ENCODE peak calls at places on chromosomes 4 and X, in four cellular contexts. G is progenitor cell of endocrine pancreas, U is SK-N-SH, L is fibroblast of pulmonary artery. Q is an unnamed sample.

GRCh38 chr4:19748470-19748869 is 503.2 kb upstream of the SLIT2 start:
- DNase-seq in U (no peak), G (no peak), L (peak; percentile 97), Q (no peak)

GRCh38 chr4:61202100-61202637 is 2.0 kb downstream of the ADGRL3 start:
- DNase-seq in U (peak; percentile 60), G (peak; percentile 14), L (peak; percentile 12), Q (peak; percentile 84)

GRCh38 chr4:88333741-88334405 is 44.8 kb upstream of the HERC6 start:
- DNase-seq in U (no peak), G (no peak), L (peak; percentile 41), Q (no peak)

GRCh38 chr4:87983996-87984395 is 8.5 kb downstream of the SPP1 start:
- DNase-seq in U (no peak), G (no peak), L (no peak), Q (no peak)

GRCh38 chr4:146585761-146586333 is 52.8 kb upstream of the POU4F2 start:
- DNase-seq in U (no peak), L (peak; percentile 79), G (no peak), Q (no peak)

GRCh38 chr4:119299221-119300071 is 22.5 kb downstream of the FABP2 start:
- DNase-seq in U (no peak), G (no peak), L (peak; percentile 18), Q (no peak)

GRCh38 chrX:120768681-120769080 is 107.0 kb downstream of the CT47B1 start:
- DNase-seq in U (no peak), G (no peak), L (peak; percentile 66), Q (no peak)

GRCh38 chr4:86497980-86498379 is 96.1 kb upstream of the PTPN13 start:
- DNase-seq in L (no peak), G (no peak), U (no peak), Q (no peak)

GRCh38 chr4:118836763-118837507 is 1.0 kb upstream of the SEC24D start:
- DNase-seq in U (no peak), G (no peak), L (no peak), Q (no peak)

GRCh38 chrX:102917801-102918200 is 19.3 kb upstream of the RAB40AL start:
- DNase-seq in U (no peak), L (no peak), G (no peak), Q (no peak)

GRCh38 chrX:68186552-68187262 is 246.6 kb downstream of the OPHN1 start:
- DNase-seq in L (peak; percentile 21), G (no peak), U (no peak), Q (no peak)

GRCh38 chr4:165115301-165115700 is 2.6 kb upstream of the TMEM192 start:
- DNase-seq in G (no peak), U (no peak), L (no peak), Q (no peak)

GRCh38 chr4:158775091-158775651 is 6.3 kb downstream of the FNIP2 start:
- DNase-seq in U (no peak), G (no peak), L (peak; percentile 79), Q (no peak)

GRCh38 chr4:159540038-159540437 is 437.2 kb downstream of the RAPGEF2 start:
- DNase-seq in U (no peak), G (no peak), L (no peak), Q (no peak)

GRCh38 chrX:42098897-42099296 is 175.5 kb upstream of the CASK start:
- DNase-seq in L (peak; percentile 34), G (no peak), U (peak; percentile 2), Q (no peak)

GRCh38 chr4:127165971-127166370 is 466.8 kb upstream of the INTU start:
- DNase-seq in G (no peak), U (no peak), L (no peak), Q (no peak)

GRCh38 chrX:40543661-40544328 is 37.0 kb upstream of the ATP6AP2 start:
- DNase-seq in U (peak; percentile 40), L (peak; percentile 64), G (no peak), Q (no peak)

GRCh38 chr4:69049860-69050259 is 46.4 kb upstream of the UGT2B7 start:
- DNase-seq in G (no peak), L (no peak), U (no peak), Q (no peak)

GRCh38 chr4:10783351-10783750 is 98.8 kb upstream of the CLNK start:
- DNase-seq in L (peak; percentile 68), G (no peak), U (no peak), Q (no peak)

GRCh38 chrX:3230496-3230895 is 116.0 kb downstream of the MXRA5 start:
- DNase-seq in U (no peak), L (no peak), G (no peak), Q (no peak)

GRCh38 chr4:115927382-115927781 is 814.0 kb upstream of the NDST4 start:
- DNase-seq in L (no peak), U (no peak), G (no peak), Q (no peak)

GRCh38 chrX:23907106-23907495 is 637 bp downstream of the APOO start:
- DNase-seq in G (no peak), L (no peak), U (no peak), Q (no peak)

GRCh38 chr4:157196050-157196449 is 24.5 kb upstream of the GRIA2 start:
- DNase-seq in U (no peak), G (no peak), L (no peak), Q (no peak)

GRCh38 chrX:124373348-124373747 is 27.0 kb downstream of the SH2D1A start:
- DNase-seq in G (no peak), L (no peak), U (no peak), Q (no peak)

GRCh38 chr4:24912252-24913098 is at the start of gene CCDC149:
- DNase-seq in L (peak; percentile 56), U (peak; percentile 86), G (peak; percentile 76), Q (peak; percentile 87)

GRCh38 chrX:8988456-8988855 is 45.5 kb downstream of the FAM9B start:
- DNase-seq in L (peak; percentile 24), G (no peak), U (no peak), Q (no peak)

GRCh38 chr4:60619531-60620305 is 580.4 kb upstream of the ADGRL3 start:
- DNase-seq in L (no peak), G (no peak), U (no peak), Q (no peak)

GRCh38 chr4:183443609-183444148 is 757 bp upstream of the CDKN2AIP start:
- DNase-seq in L (no peak), U (no peak), G (no peak), Q (no peak)

GRCh38 chrX:125103693-125104092 is 216.0 kb upstream of the TEX13C start:
- DNase-seq in U (no peak), L (no peak), G (no peak), Q (no peak)

GRCh38 chr4:138243369-138243768 is 1.2 kb upstream of the SLC7A11 start:
- DNase-seq in G (no peak), U (no peak), L (no peak), Q (no peak)

GRCh38 chr4:7332216-7333023 is 102.3 kb downstream of the PSAPL1 start:
- DNase-seq in L (peak; percentile 54), U (no peak), G (no peak), Q (no peak)

GRCh38 chrX:17860811-17861495 is at the start of gene RAI2:
- DNase-seq in L (no peak), G (peak; percentile 60), U (peak; percentile 75), Q (no peak)

GRCh38 chrX:7993873-7994272 is 66.7 kb upstream of the PNPLA4 start:
- DNase-seq in U (no peak), L (no peak), G (no peak), Q (no peak)

GRCh38 chr4:106541253-106541652 is 172.7 kb upstream of the GIMD1 start:
- DNase-seq in G (no peak), L (peak; percentile 55), U (no peak), Q (no peak)

GRCh38 chr4:159197260-159197884 is 94.5 kb downstream of the RAPGEF2 start:
- DNase-seq in L (no peak), U (no peak), G (no peak), Q (no peak)

GRCh38 chr4:73998040-73999011 is at the start of gene CXCL5:
- DNase-seq in L (peak; percentile 81), U (no peak), G (peak; percentile 23), Q (no peak)

GRCh38 chr4:78644744-78645330 is 93.3 kb downstream of the ANXA3 start:
- DNase-seq in L (peak; percentile 91), U (peak; percentile 57), G (no peak), Q (no peak)

GRCh38 chr4:33407496-33407895 is 2687.3 kb downstream of the PCDH7 start:
- DNase-seq in L (no peak), G (no peak), U (no peak), Q (no peak)

GRCh38 chrX:9988762-9989161 is 21.6 kb downstream of the CLDN34 start:
- DNase-seq in G (no peak), U (peak; percentile 23), L (peak; percentile 44), Q (no peak)

GRCh38 chrX:21985332-21985777 is 44.8 kb downstream of the SMS start:
- DNase-seq in G (peak; percentile 62), U (peak; percentile 80), L (peak; percentile 81), Q (no peak)
- TF ChIP-seq CTCF in G (peak; percentile 99), U (peak; percentile 99), L (peak; percentile 80), Q (peak; percentile 99)

GRCh38 chrX:15834051-15834450 is 20.6 kb downstream of the AP1S2 start:
- DNase-seq in U (no peak), L (no peak), G (no peak), Q (no peak)

GRCh38 chrX:15843960-15844359 is 10.7 kb downstream of the AP1S2 start:
- DNase-seq in U (no peak), G (no peak), L (no peak), Q (no peak)

GRCh38 chrX:15834827-15835595 is 19.6 kb downstream of the AP1S2 start:
- DNase-seq in U (no peak), G (no peak), L (no peak), Q (no peak)

GRCh38 chrX:15838017-15838416 is 16.6 kb downstream of the AP1S2 start:
- DNase-seq in U (peak; percentile 37), G (no peak), L (no peak), Q (no peak)
- TF ChIP-seq CTCF in U (peak; percentile 44), G (peak; percentile 40), L (peak; percentile 14), Q (peak; percentile 31)

DNA sequence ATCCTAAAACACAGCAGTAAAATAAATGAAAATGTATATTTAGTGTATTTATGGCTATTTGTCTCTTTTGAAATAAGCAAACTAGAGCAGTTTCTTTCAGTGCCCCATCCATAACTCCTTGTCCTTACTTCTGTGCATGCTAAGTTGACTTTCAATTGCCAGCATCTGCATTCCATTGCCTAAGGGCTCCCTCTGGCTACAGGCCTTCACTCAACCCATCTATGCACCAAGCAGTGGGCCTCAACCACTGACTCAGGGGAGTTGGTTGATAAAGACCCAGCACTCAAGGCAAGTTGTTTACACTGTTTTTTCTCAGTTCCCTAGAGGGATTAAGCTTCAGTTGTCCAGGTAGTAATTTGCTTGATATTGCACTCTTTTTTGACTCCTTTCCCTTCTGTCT is 265.7 kb downstream of the IQCM start:
- DNase-seq in U (no peak), L (peak; percentile 8), G (no peak), Q (no peak)
- TF ChIP-seq CTCF in U (no peak), L (peak; percentile 15), G (no peak), Q (no peak)

GRCh38 chr4:62709618-62710252 is 1509.6 kb downstream of the ADGRL3 start:
- DNase-seq in L (peak; percentile 52), U (peak; percentile 16), G (no peak), Q (no peak)
- TF ChIP-seq CTCF in L (peak; percentile 57), U (peak; percentile 76), G (peak; percentile 79), Q (peak; percentile 79)

GRCh38 chrX:54447461-54447860 is 7.3 kb downstream of the TSR2 start:
- DNase-seq in U (no peak), G (no peak), L (peak; percentile 13), Q (no peak)

GRCh38 chrX:54449929-54450328 is 9.7 kb downstream of the TSR2 start:
- DNase-seq in L (no peak), U (no peak), G (no peak), Q (no peak)

GRCh38 chrX:54452920-54453319 is 12.7 kb downstream of the TSR2 start:
- DNase-seq in G (no peak), L (peak; percentile 20), U (peak; percentile 63), Q (no peak)
- TF ChIP-seq CTCF in G (peak; percentile 37), L (peak; percentile 35), U (peak; percentile 44), Q (peak; percentile 45)